ENCODE peak calls at places on chromosomes 4 and X, in four cellular contexts. V, I, W and T are unnamed samples.

GRCh38 chrX:39953027-39953426 is 144.7 kb downstream of the BCOR start:
- DNase-seq in V (no peak), I (no peak), W (no peak), T (no peak)

GRCh38 chr4:140818433-140818832 is 62.2 kb upstream of the TBC1D9 start:
- DNase-seq in V (no peak), I (no peak), W (no peak), T (no peak)

GRCh38 chr4:7068883-7069282 is 1.0 kb upstream of the GRPEL1 start:
- DNase-seq in V (no peak), I (no peak), W (no peak), T (no peak)

GRCh38 chrX:11629593-11630211 is 36.0 kb downstream of the ARHGAP6 start:
- DNase-seq in V (no peak), I (no peak), W (no peak), T (no peak)

GRCh38 chr4:15882675-15883086 is 55.9 kb downstream of the FGFBP1 start:
- DNase-seq in V (peak), I (peak), W (peak), T (peak)

GRCh38 chr4:94516067-94516466 is 64.3 kb downstream of the PDLIM5 start:
- DNase-seq in V (no peak), I (no peak), W (no peak), T (no peak)

GRCh38 chr4:180169394-180169793 is 2073.8 kb upstream of the TENM3 start:
- DNase-seq in V (no peak), I (no peak), W (no peak), T (no peak)

GRCh38 chr4:76306882-76307669 is 543 bp downstream of the STBD1 start:
- DNase-seq in V (no peak), I (peak), W (no peak), T (peak)

GRCh38 chr4:48141048-48141447 is 7.0 kb upstream of the TXK start:
- DNase-seq in V (no peak), I (no peak), W (no peak), T (no peak)

GRCh38 chr4:89894654-89895652 is at the start of gene MMRN1:
- DNase-seq in V (no peak), I (no peak), W (no peak), T (no peak)

GRCh38 chr4:183349673-183350072 is 27.4 kb upstream of the CLDN24 start:
- DNase-seq in V (no peak), I (no peak), W (no peak), T (no peak)

GRCh38 chr4:7341486-7342222 is 93.1 kb downstream of the PSAPL1 start:
- DNase-seq in V (no peak), I (no peak), W (no peak), T (no peak)

GRCh38 chrX:28498658-28499057 is 88.6 kb upstream of the IL1RAPL1 start:
- DNase-seq in V (no peak), I (no peak), W (no peak), T (no peak)

GRCh38 chrX:11525685-11526084 is 140.0 kb downstream of the ARHGAP6 start:
- DNase-seq in V (no peak), I (no peak), W (no peak), T (no peak)

GRCh38 chr4:87823741-87824140 is 9.0 kb upstream of the MEPE start:
- DNase-seq in V (no peak), I (no peak), W (no peak), T (no peak)

GRCh38 chr4:53711916-53712315 is 120.6 kb upstream of the LNX1 start:
- DNase-seq in V (no peak), I (no peak), W (no peak), T (no peak)

GRCh38 chr4:98919996-98920395 is 8.9 kb downstream of the EIF4E start:
- DNase-seq in V (no peak), I (no peak), W (no peak), T (no peak)

GRCh38 chr4:55854132-55854531 is 684 bp downstream of the EXOC1 start:
- DNase-seq in V (no peak), I (no peak), W (no peak), T (no peak)

GRCh38 chr4:52659722-52660261 is 691 bp upstream of the USP46 start:
- DNase-seq in V (no peak), I (no peak), W (peak), T (peak)

GRCh38 chr4:121923306-121923705 is 28.6 kb downstream of the TRPC3 start:
- DNase-seq in V (no peak), I (no peak), W (no peak), T (no peak)

GRCh38 chr4:186724861-186725419 is 1.3 kb upstream of the FAT1 start:
- DNase-seq in V (no peak), I (no peak), W (no peak), T (no peak)

GRCh38 chr4:140296871-140297570 is 76.4 kb upstream of the SCOC start:
- DNase-seq in V (no peak), I (no peak), W (no peak), T (no peak)

GRCh38 chrX:155216940-155217450 is 735 bp downstream of the VBP1 start:
- DNase-seq in V (no peak), I (no peak), W (no peak), T (peak)

GRCh38 chr4:39205476-39205875 is 23.1 kb downstream of the WDR19 start:
- DNase-seq in V (no peak), I (no peak), W (no peak), T (no peak)

GRCh38 chr4:80876810-80877209 is 153.7 kb upstream of the BMP3 start:
- DNase-seq in V (no peak), I (no peak), W (no peak), T (no peak)

GRCh38 chr4:78788005-78788889 is 12.1 kb downstream of the BMP2K start:
- DNase-seq in V (no peak), I (no peak), W (no peak), T (no peak)

GRCh38 chr4:38621004-38621684 is 42.9 kb upstream of the KLF3 start:
- DNase-seq in V (peak), I (no peak), W (no peak), T (peak)

GRCh38 chrX:120468071-120468470 is 1.0 kb downstream of the LAMP2 start:
- DNase-seq in V (no peak), I (no peak), W (no peak), T (no peak)

GRCh38 chr4:162727232-162727631 is 439.5 kb downstream of the NAF1 start:
- DNase-seq in V (no peak), I (no peak), W (no peak), T (no peak)

GRCh38 chr4:45554423-45554822 is 569.4 kb downstream of the GABRG1 start:
- DNase-seq in V (no peak), I (no peak), W (no peak), T (no peak)

GRCh38 chr4:4919926-4920325 is 60.5 kb downstream of the MSX1 start:
- DNase-seq in V (no peak), I (no peak), W (no peak), T (no peak)

GRCh38 chr4:54908744-54909143 is 216.7 kb downstream of the KDR start:
- DNase-seq in V (no peak), I (no peak), W (no peak), T (no peak)

GRCh38 chr4:87559090-87559837 is 30.1 kb upstream of the SPARCL1 start:
- DNase-seq in V (no peak), I (no peak), W (peak), T (peak)